ENCODE peak calls at places on chromosomes 3 and 15, in four cellular contexts. Q is mucosa of gallbladder; O is anterior cingulate cortex; A is central memory CD4-positive, alpha-beta T cell. I is an unnamed sample.

GRCh38 chr15:62248277-62248974 is 83.3 kb upstream of the C2CD4B start:
- DNase-seq in Q (no peak), O (no peak), A (no peak), I (no peak)

GRCh38 chr3:149273096-149273751 is 51.6 kb upstream of the CP start:
- DNase-seq in Q (peak), O (peak), A (peak), I (peak)

GRCh38 chr3:37054370-37054769 is 61.1 kb downstream of the MLH1 start:
- DNase-seq in Q (no peak), O (no peak), A (no peak), I (no peak)

GRCh38 chr3:150635076-150635475 is 32.0 kb downstream of the SELENOT start:
- DNase-seq in Q (no peak), O (no peak), A (no peak), I (no peak)

GRCh38 chr3:32181801-32182200 is 56.7 kb upstream of the CMTM8 start:
- DNase-seq in Q (no peak), O (no peak), A (no peak), I (no peak)

GRCh38 chr3:11305509-11305908 is 33.3 kb downstream of the ATG7 start:
- DNase-seq in Q (no peak), O (no peak), A (no peak), I (no peak)

GRCh38 chr3:32841341-32841740 is 23.5 kb downstream of the TRIM71 start:
- DNase-seq in Q (no peak), O (no peak), A (no peak), I (no peak)

GRCh38 chr3:180990494-180990893 is 958 bp upstream of the DNAJC19 start:
- DNase-seq in Q (no peak), O (no peak), A (no peak), I (no peak)

GRCh38 chr3:161415506-161416231 is 44.4 kb upstream of the SPTSSB start:
- DNase-seq in Q (no peak), O (no peak), A (no peak), I (no peak)

GRCh38 chr15:57923311-57923710 is 142.2 kb downstream of the ALDH1A2 start:
- DNase-seq in Q (peak), O (no peak), A (no peak), I (peak)

I was measured in transverse colon.